ENCODE peak calls at places on chromosomes 4 and X, in nine cellular contexts. Z is amniotic stem cell; C is HT1080; N is stimulated activated CD4-positive, alpha-beta T cell treated with anti-CD3 and anti-CD28 coated beads, TNF-alpha, amount 100 ng/mL, for 4 hours; P is cardiac muscle cell; T is GM12878; O is activated T-cell treated with anti-CD3 and anti-CD28 coated beads for 24 hours; A is Jurkat, Clone E6-1; Q is T-helper 17 cell. X is an unnamed sample.

GRCh38 chrX:9464435-9465371 is at the start of gene TBL1X:
- DNase-seq in T (no peak), Z (no peak), Q (peak), A (no peak), O (no peak), P (peak), N (peak), C (peak), X (peak)

GRCh38 chr4:143358923-143359694 is 22.4 kb downstream of the GAB1 start:
- DNase-seq in O (no peak), T (no peak), P (peak), C (peak), A (peak), Q (no peak), N (no peak), Z (no peak), X (peak)

GRCh38 chrX:53262189-53262917 is 19.0 kb downstream of the IQSEC2 start:
- DNase-seq in Z (no peak), O (no peak), N (no peak), Q (no peak), P (no peak), C (no peak), T (no peak), A (no peak), X (no peak)

GRCh38 chr4:71860643-71861042 is 76.8 kb upstream of the GC start:
- DNase-seq in N (no peak), T (no peak), C (no peak), Q (no peak), P (no peak), A (peak), O (no peak), Z (no peak), X (no peak)

GRCh38 chr4:42786350-42787070 is 106.0 kb upstream of the GRXCR1 start:
- DNase-seq in P (no peak), Z (no peak), A (no peak), O (no peak), C (peak), T (no peak), N (no peak), Q (no peak), X (no peak)

GRCh38 chrX:54484666-54485065 is 11.4 kb downstream of the FGD1 start:
- DNase-seq in N (no peak), A (no peak), O (no peak), P (no peak), C (no peak), T (no peak), Z (no peak), Q (no peak), X (no peak)

GRCh38 chr4:78569291-78569821 is 17.8 kb downstream of the ANXA3 start:
- DNase-seq in P (peak), O (no peak), T (no peak), Z (peak), C (peak), N (no peak), A (no peak), Q (no peak), X (no peak)

GRCh38 chr4:41865306-41865980 is 69.8 kb upstream of the TMEM33 start:
- DNase-seq in O (no peak), Z (no peak), P (peak), T (no peak), C (no peak), A (no peak), N (no peak), Q (no peak), X (no peak)

GRCh38 chr4:80103615-80104014 is 30.6 kb upstream of the ANTXR2 start:
- DNase-seq in A (no peak), P (no peak), O (no peak), T (no peak), Q (no peak), N (no peak), C (no peak), Z (no peak), X (no peak)

GRCh38 chrX:252421-253291 is 28.5 kb upstream of the PLCXD1 start:
- DNase-seq in O (no peak), T (no peak), N (no peak), P (no peak), Q (no peak), A (no peak), C (no peak), Z (no peak), X (no peak)

GRCh38 chr4:56320293-56320692 is 67.0 kb downstream of the AASDH start:
- DNase-seq in T (no peak), C (peak), N (no peak), Q (no peak), A (no peak), O (no peak), Z (no peak), P (peak), X (no peak)

GRCh38 chrX:17590892-17591740 is 146.2 kb upstream of the SCML1 start:
- DNase-seq in O (peak), C (peak), P (peak), T (no peak), A (peak), Q (no peak), N (no peak), Z (peak), X (peak)

GRCh38 chr4:52376107-52376704 is 282.9 kb downstream of the USP46 start:
- DNase-seq in P (peak), Q (no peak), Z (peak), A (peak), T (no peak), O (no peak), N (no peak), C (peak), X (no peak)

GRCh38 chr4:124266706-124267105 is 445.8 kb downstream of the ANKRD50 start:
- DNase-seq in Q (no peak), C (no peak), A (no peak), N (no peak), P (no peak), Z (no peak), O (no peak), T (no peak), X (no peak)

GRCh38 chr4:3204021-3204431 is 44.9 kb upstream of the MSANTD1 start:
- DNase-seq in C (no peak), N (no peak), P (peak), Q (no peak), O (no peak), A (no peak), T (no peak), Z (peak), X (no peak)

GRCh38 chr4:109559625-109559982 is 442 bp upstream of the MCUB start:
- DNase-seq in O (peak), Q (peak), P (peak), C (no peak), Z (no peak), T (no peak), N (peak), A (no peak), X (peak)

GRCh38 chr4:25656031-25656430 is 380 bp downstream of the SLC34A2 start:
- DNase-seq in A (no peak), Q (no peak), T (no peak), C (no peak), Z (no peak), P (no peak), O (no peak), N (no peak), X (no peak)

GRCh38 chrX:35351795-35352483 is 409.3 kb downstream of the FAM47B start:
- DNase-seq in Q (no peak), N (no peak), A (no peak), P (no peak), C (no peak), O (no peak), Z (no peak), T (no peak), X (no peak)

GRCh38 chrX:68433155-68433980 is at the start of gene OPHN1:
- DNase-seq in O (no peak), T (no peak), Q (peak), A (no peak), P (peak), Z (peak), N (no peak), C (peak), X (peak)

GRCh38 chrX:153857348-153857903 is 27.1 kb upstream of the PDZD4 start:
- DNase-seq in C (no peak), T (no peak), N (no peak), O (no peak), P (no peak), A (peak), Z (no peak), Q (no peak), X (no peak)

GRCh38 chrX:40172169-40172979 is 74.6 kb upstream of the BCOR start:
- DNase-seq in A (no peak), T (no peak), N (no peak), Q (no peak), O (no peak), C (no peak), Z (no peak), P (peak), X (peak)

GRCh38 chrX:48999030-48999429 is 3.0 kb downstream of the GRIPAP1 start:
- DNase-seq in A (no peak), Z (no peak), O (no peak), N (no peak), C (no peak), P (no peak), T (no peak), Q (no peak), X (peak)

GRCh38 chrX:12567857-12568256 is 223.4 kb upstream of the PRPS2 start:
- DNase-seq in Z (no peak), Q (no peak), A (no peak), P (peak), T (no peak), C (no peak), N (no peak), O (no peak), X (no peak)

GRCh38 chr4:105457997-105458396 is 15.9 kb downstream of the PPA2 start:
- DNase-seq in A (no peak), O (no peak), P (no peak), N (no peak), C (no peak), Z (no peak), T (no peak), Q (no peak), X (no peak)

GRCh38 chrX:97027384-97027922 is 143.7 kb downstream of the RPA4 start:
- DNase-seq in Q (no peak), T (no peak), C (no peak), N (no peak), Z (no peak), O (no peak), A (no peak), P (no peak), X (no peak)

GRCh38 chrX:152923599-152923998 is 25.7 kb downstream of the ZNF185 start:
- DNase-seq in Q (no peak), N (no peak), O (no peak), A (peak), P (no peak), C (no peak), Z (no peak), T (no peak), X (no peak)

GRCh38 chr4:166896254-166896653 is 338.0 kb downstream of the SPOCK3 start:
- DNase-seq in P (no peak), N (no peak), A (peak), O (no peak), Z (no peak), Q (no peak), C (peak), T (no peak), X (no peak)

GRCh38 chr4:73868206-73869129 is 725 bp upstream of the CXCL1 start:
- DNase-seq in T (no peak), A (no peak), P (no peak), O (no peak), Q (no peak), N (no peak), C (no peak), Z (no peak), X (no peak)

GRCh38 chrX:52349681-52350080 is 19.1 kb upstream of the XAGE2 start:
- DNase-seq in Q (no peak), T (no peak), P (no peak), C (no peak), O (no peak), N (no peak), A (no peak), Z (no peak), X (no peak)

GRCh38 chrX:47093248-47093647 is 15.0 kb downstream of the RGN start:
- DNase-seq in Q (no peak), O (no peak), A (peak), T (no peak), C (no peak), P (peak), Z (peak), N (no peak), X (no peak)